ENCODE peak calls at places on chromosome 17, in five cellular contexts. W is sigmoid colon, K is ascending aorta, A is aorta, Q is right cardiac atrium. F is an unnamed sample.
A peak's percentile ranks its signal among the peaks of the same experiment; 100 is the strongest.

GRCh38 chr17:74213897-74214386 is 571 bp downstream of the TTYH2 start:
- DNase-seq in A (peak; percentile 81), W (peak; percentile 80), K (no peak), Q (no peak), F (no peak)

GRCh38 chr17:79498854-79499253 is 112.0 kb downstream of the RBFOX3 start:
- DNase-seq in W (no peak), Q (no peak), A (no peak), K (no peak), F (no peak)

GRCh38 chr17:18039535-18040286 is 503 bp downstream of the GID4 start:
- DNase-seq in W (peak; percentile 74), K (no peak), A (no peak), Q (peak; percentile 32), F (peak; percentile 67)

GRCh38 chr17:28684963-28685362 is 23.0 kb downstream of the SUPT6H start:
- DNase-seq in W (peak; percentile 79), A (no peak), Q (no peak), K (no peak), F (no peak)

GRCh38 chr17:80798595-80799552 is 192.8 kb upstream of the CHMP6 start:
- DNase-seq in Q (no peak), K (no peak), W (no peak), A (peak; percentile 43), F (no peak)

GRCh38 chr17:74525781-74526288 is 5.4 kb downstream of the CD300LB start:
- DNase-seq in Q (no peak), A (no peak), W (no peak), K (no peak), F (peak; percentile 25)

GRCh38 chr17:14125518-14126125 is 56.3 kb downstream of the COX10 start:
- DNase-seq in K (no peak), W (no peak), Q (no peak), A (no peak), F (no peak)

GRCh38 chr17:35155246-35155645 is 7.6 kb downstream of the UNC45B start:
- DNase-seq in W (peak; percentile 22), Q (no peak), A (no peak), K (no peak), F (no peak)

GRCh38 chr17:67246398-67246647 is 1.3 kb upstream of the HELZ start:
- DNase-seq in Q (no peak), A (no peak), K (no peak), W (no peak), F (no peak)

GRCh38 chr17:79925242-79925957 is 86.2 kb upstream of the CBX4 start:
- DNase-seq in K (no peak), A (no peak), W (no peak), Q (peak; percentile 64), F (peak; percentile 87)

GRCh38 chr17:78140169-78141051 is 5.8 kb upstream of the C17orf99 start:
- DNase-seq in K (peak; percentile 75), A (peak; percentile 92), Q (peak; percentile 94), W (peak; percentile 90), F (peak; percentile 96)

GRCh38 chr17:5033352-5034015 is 1.7 kb downstream of the SLC52A1 start:
- DNase-seq in A (no peak), K (no peak), Q (no peak), W (no peak), F (no peak)

GRCh38 chr17:5035356-5035755 is at the start of gene SLC52A1:
- DNase-seq in K (no peak), W (no peak), Q (no peak), A (no peak), F (peak; percentile 75)

GRCh38 chr17:5034063-5034462 is 1.2 kb downstream of the SLC52A1 start:
- DNase-seq in Q (no peak), W (no peak), K (no peak), A (no peak), F (no peak)

GRCh38 chr17:5032865-5033264 is 2.4 kb downstream of the SLC52A1 start:
- DNase-seq in Q (no peak), K (no peak), W (no peak), A (no peak), F (no peak)

GRCh38 chr17:5034651-5035050 is 575 bp downstream of the SLC52A1 start:
- DNase-seq in K (no peak), A (no peak), Q (no peak), W (no peak), F (no peak)
- H3K4me3 ChIP-seq in K (no peak overlapping the region), A (no peak overlapping the region), Q (no peak overlapping the region), W (no peak overlapping the region), F (no peak overlapping the region)

GRCh38 chr17:21036361-21036881 is 6.4 kb downstream of the USP22 start:
- DNase-seq in W (no peak), Q (no peak), K (no peak), A (no peak), F (no peak)

GRCh38 chr17:21039839-21040575 is 2.8 kb downstream of the USP22 start:
- DNase-seq in K (no peak), W (peak; percentile 71), A (no peak), Q (no peak), F (peak; percentile 60)

GRCh38 chr17:21034350-21035235 is 8.2 kb downstream of the USP22 start:
- DNase-seq in Q (no peak), K (no peak), A (no peak), W (no peak), F (peak; percentile 53)

GRCh38 chr17:21033350-21033749 is 9.5 kb downstream of the USP22 start:
- DNase-seq in Q (no peak), K (no peak), W (no peak), A (no peak), F (no peak)

GRCh38 chr17:21037117-21037803 is 5.6 kb downstream of the USP22 start:
- DNase-seq in K (no peak), Q (no peak), W (no peak), A (no peak), F (peak; percentile 24)
- H3K27ac ChIP-seq in K (no peak overlapping the region), Q (no peak overlapping the region), W (peak overlapping the region; percentile 99), A (no peak overlapping the region), F (peak overlapping the region; percentile 6)

GRCh38 chr17:81903415-81903831 is 1.4 kb downstream of the NPB start:
- DNase-seq in Q (no peak), W (no peak), A (no peak), K (no peak), F (no peak)

GRCh38 chr17:81901167-81902022 is 643 bp upstream of the NPB start:
- DNase-seq in A (no peak), W (no peak), K (no peak), Q (no peak), F (no peak)

GRCh38 chr17:81903896-81904599 is 2.0 kb downstream of the NPB start:
- DNase-seq in A (no peak), K (no peak), W (no peak), Q (no peak), F (no peak)

GRCh38 chr17:81902023-81902652 is at the start of gene NPB:
- DNase-seq in A (peak; percentile 79), K (no peak), Q (no peak), W (no peak), F (no peak)

DNA sequence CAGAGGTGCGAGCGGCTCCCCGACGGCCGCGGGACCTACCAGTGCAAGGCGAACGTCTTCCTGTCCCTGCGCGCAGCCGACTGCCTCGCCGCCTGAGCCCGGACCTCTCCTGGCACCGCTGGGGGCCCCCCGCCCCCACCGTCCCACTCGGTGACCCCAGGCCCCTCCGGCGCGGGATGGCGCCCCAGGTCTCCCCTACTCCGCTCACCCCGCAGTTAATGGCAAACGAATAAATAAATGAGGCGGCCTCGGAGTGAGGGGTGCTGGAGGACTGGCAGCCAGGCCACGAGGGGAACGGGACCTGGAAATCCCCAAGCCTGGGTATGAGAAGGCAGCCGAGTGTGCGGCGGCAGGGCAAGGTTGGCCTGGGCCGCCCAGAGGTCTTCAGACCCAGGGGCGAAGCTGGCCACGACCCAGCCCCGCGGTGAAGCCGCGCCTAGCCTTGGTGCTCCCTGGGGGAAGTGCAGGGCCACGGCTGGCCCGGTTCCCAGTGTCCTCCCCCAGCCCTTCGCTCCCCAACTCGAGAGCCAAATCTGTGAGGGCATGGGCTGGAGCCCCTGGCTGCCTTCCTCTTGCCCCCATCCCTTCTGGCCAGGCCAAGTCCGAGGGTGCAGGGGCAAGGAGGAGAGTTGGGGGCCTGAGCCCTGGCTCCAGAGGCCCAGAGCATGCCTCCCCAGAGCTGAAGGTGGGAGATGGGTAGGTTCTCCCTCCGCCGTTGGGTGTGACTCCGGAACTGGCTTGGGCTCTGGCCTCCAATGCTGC is 796 bp downstream of the NPB start:
- DNase-seq in W (no peak), Q (no peak), A (peak; percentile 78), K (no peak), F (no peak)
- H3K4me3 ChIP-seq in W (peak overlapping the region; percentile 29), Q (no peak overlapping the region), A (no peak overlapping the region), K (no peak overlapping the region), F (peak overlapping the region; percentile 43)

DNA sequence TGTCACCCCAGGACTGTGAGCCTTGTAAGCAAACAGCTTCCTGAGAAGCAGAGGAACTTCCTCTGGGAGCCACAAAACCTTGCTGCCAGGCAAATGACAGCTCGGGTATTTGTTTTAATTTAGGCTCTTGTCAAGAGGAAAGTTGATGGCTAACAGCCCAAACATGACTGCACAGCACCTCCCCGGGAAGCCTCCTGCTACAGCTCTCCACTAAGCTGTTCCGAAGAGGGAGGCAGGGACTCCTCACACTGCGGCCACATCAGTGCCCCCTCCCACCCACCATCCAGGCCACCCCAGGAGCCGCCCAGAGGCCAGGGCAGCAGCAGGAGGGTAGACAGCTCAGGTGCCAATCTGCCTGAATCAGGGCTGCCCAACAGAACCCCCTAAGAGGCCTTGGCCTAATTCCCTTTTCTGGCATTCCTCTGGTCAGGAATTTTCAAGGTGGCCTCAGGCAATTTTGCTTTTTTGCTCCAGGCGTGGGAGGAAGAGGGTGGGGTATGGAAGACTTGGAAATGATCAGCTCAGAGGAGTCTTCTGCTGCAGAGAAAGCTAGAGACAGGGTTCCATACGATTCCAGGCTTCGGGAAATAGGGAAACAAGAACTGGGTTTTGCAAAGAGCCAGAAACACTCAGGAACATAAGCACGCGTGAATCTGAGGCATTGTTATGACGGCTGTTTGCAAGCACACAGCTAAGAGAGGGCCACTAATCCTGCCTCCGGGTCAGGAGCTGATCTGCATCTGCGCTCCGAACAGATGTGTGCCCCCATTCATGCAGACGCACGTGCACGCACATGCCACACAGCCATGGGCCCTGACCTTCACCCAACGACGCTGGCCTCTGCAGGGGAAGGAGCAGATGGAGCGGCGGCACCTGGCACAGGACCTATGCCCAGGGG is 2.4 kb downstream of the ABR start:
- DNase-seq in K (no peak), Q (no peak), A (no peak), W (no peak), F (no peak)
- H3K27ac ChIP-seq in K (peak overlapping the region; percentile 51), Q (peak overlapping the region; percentile 51), A (no peak overlapping the region), W (no peak overlapping the region), F (no peak overlapping the region)

GRCh38 chr17:21689604-21690003 is 2.7 kb upstream of the KCNJ18 start:
- DNase-seq in A (peak; percentile 91), Q (peak; percentile 84), W (peak; percentile 89), K (no peak), F (no peak)

GRCh38 chr17:21686165-21687015 is 5.9 kb upstream of the KCNJ18 start:
- DNase-seq in Q (no peak), A (no peak), W (no peak), K (no peak), F (no peak)

GRCh38 chr17:21687136-21687953 is 5.0 kb upstream of the KCNJ18 start:
- DNase-seq in A (no peak), Q (no peak), W (no peak), K (no peak), F (no peak)

GRCh38 chr17:21688293-21688949 is 3.9 kb upstream of the KCNJ18 start:
- DNase-seq in K (no peak), A (no peak), Q (no peak), W (no peak), F (no peak)
- H3K4me3 ChIP-seq in K (no peak overlapping the region), A (no peak overlapping the region), Q (no peak overlapping the region), W (no peak overlapping the region), F (no peak overlapping the region)